ENCODE peak calls at places on chromosomes 2 and 18, in five cellular contexts. V is T-cell, H is SK-MEL-5, B is GM23248, G is AG09309. U is an unnamed sample.

GRCh38 chr2:70962885-70963878 is 15.2 kb upstream of the ANKRD53 start:
- DNase-seq in V (no peak), H (no peak), B (no peak), G (no peak), U (no peak)

GRCh38 chr2:84940088-84940470 is 30.9 kb upstream of the KCMF1 start:
- DNase-seq in V (no peak), H (no peak), B (no peak), G (no peak), U (no peak)

GRCh38 chr2:85430780-85431601 is 12.5 kb downstream of the SH2D6 start:
- DNase-seq in V (no peak), H (no peak), B (no peak), G (no peak), U (no peak)

GRCh38 chr2:120422761-120423160 is 76.8 kb downstream of the INHBB start:
- DNase-seq in V (no peak), H (no peak), B (no peak), G (no peak), U (peak)

GRCh38 chr2:191320881-191321280 is 75.7 kb downstream of the MYO1B start:
- DNase-seq in V (no peak), H (no peak), B (peak), G (no peak), U (no peak)

GRCh38 chr2:1817256-1818127 is 73.2 kb upstream of the PXDN start:
- DNase-seq in V (no peak), H (peak), B (peak), G (peak), U (peak)

GRCh38 chr2:64482765-64483504 is 29.0 kb downstream of the LGALSL start:
- DNase-seq in V (no peak), H (no peak), B (peak), G (no peak), U (no peak)

GRCh38 chr18:51132256-51132935 is 65.1 kb downstream of the MEX3C start:
- DNase-seq in V (no peak), H (no peak), B (no peak), G (no peak), U (no peak)

GRCh38 chr18:76131738-76132137 is 363.3 kb downstream of the ZNF516 start:
- DNase-seq in V (no peak), H (no peak), B (no peak), G (peak), U (no peak)

GRCh38 chr18:55491606-55492005 is 96.4 kb downstream of the TCF4 start:
- DNase-seq in V (no peak), H (no peak), B (no peak), G (no peak), U (no peak)

GRCh38 chr2:111072220-111072871 is 48.4 kb upstream of the BCL2L11 start:
- DNase-seq in V (no peak), H (peak), B (peak), G (peak), U (no peak)

GRCh38 chr2:98514879-98515570 is 70.4 kb downstream of the INPP4A start:
- DNase-seq in V (no peak), H (no peak), B (peak), G (no peak), U (no peak)

GRCh38 chr2:151171186-151171585 is 90.5 kb downstream of the RBM43 start:
- DNase-seq in V (no peak), H (no peak), B (no peak), G (no peak), U (no peak)

GRCh38 chr2:121284424-121285076 is 452 bp downstream of the TFCP2L1 start:
- DNase-seq in V (no peak), H (no peak), B (no peak), G (no peak), U (no peak)

GRCh38 chr2:45178854-45179253 is 169.6 kb upstream of the SIX2 start:
- DNase-seq in V (no peak), H (no peak), B (peak), G (no peak), U (no peak)

U was measured in heart left ventricle.